ENCODE peak calls at places on chromosomes 1 and 21, in five cellular contexts. J is transverse colon, K is GM12878, M is stomach, L is GM23338. Z is an unnamed sample. For H3K4me1, the result is how much of the 10 kb centered on the place peaks cover.

GRCh38 chr1:115854005-115854404 is 13.1 kb upstream of the NHLH2 start:
- DNase-seq in J (no peak), K (no peak), M (no peak), L (no peak), Z (no peak)

GRCh38 chr1:34164510-34165381 is at the start of gene CSMD2:
- DNase-seq in J (no peak), K (no peak), M (no peak), L (peak), Z (no peak)

GRCh38 chr1:178541829-178542553 is 29.1 kb downstream of the TEX35 start:
- DNase-seq in J (peak), K (no peak), M (peak), L (peak), Z (no peak)

GRCh38 chr1:225766967-225767413 is 10.6 kb upstream of the SRP9 start:
- DNase-seq in J (peak), K (no peak), M (peak), L (no peak), Z (no peak)

GRCh38 chr1:66944330-66945274 is 19.8 kb downstream of the MIER1 start:
- DNase-seq in J (peak), K (no peak), M (no peak), L (no peak), Z (peak)

GRCh38 chr1:154344977-154345837 is 19.9 kb downstream of the ATP8B2 start:
- DNase-seq in J (peak), K (no peak), M (peak), L (peak), Z (no peak)

GRCh38 chr21:44930543-44930981 is 9.3 kb upstream of the SLX9 start:
- DNase-seq in J (peak), K (no peak), M (no peak), L (no peak), Z (no peak)

GRCh38 chr1:212702672-212703071 is 3.0 kb upstream of the BATF3 start:
- DNase-seq in J (no peak), K (no peak), M (no peak), L (no peak), Z (no peak)

GRCh38 chr1:54245501-54245900 is 45.5 kb downstream of the MRPL37 start:
- DNase-seq in J (no peak), K (no peak), M (no peak), L (no peak), Z (no peak)

GRCh38 chr1:8025061-8025670 is 943 bp downstream of the ERRFI1 start:
- DNase-seq in J (no peak), K (no peak), M (no peak), L (no peak), Z (no peak)

GRCh38 chr21:45580181-45580575 is 37.9 kb upstream of the SLC19A1 start:
- DNase-seq in J (peak), K (no peak), M (peak), L (no peak), Z (no peak)

GRCh38 chr1:104028670-104029069 is 279.0 kb downstream of the AMY1C start:
- DNase-seq in J (no peak), K (no peak), M (no peak), L (no peak), Z (no peak)

GRCh38 chr1:52141513-52142219 is at the start of gene ZFYVE9:
- DNase-seq in J (peak), K (no peak), M (peak), L (peak), Z (no peak)

GRCh38 chr21:41411449-41412089 is 14.5 kb upstream of the MX1 start:
- DNase-seq in J (peak), K (peak), M (peak), L (peak), Z (no peak)

GRCh38 chr1:208083016-208083714 is 161.0 kb downstream of the PLXNA2 start:
- DNase-seq in J (no peak), K (no peak), M (no peak), L (no peak), Z (no peak)

GRCh38 chr21:24895885-24896734 is 711.2 kb downstream of the MRPL39 start:
- DNase-seq in J (peak), K (peak), M (peak), L (peak), Z (no peak)

GRCh38 chr1:30327370-30328099 is 395.9 kb downstream of the MATN1 start:
- DNase-seq in J (no peak), K (no peak), M (peak), L (no peak), Z (no peak)

GRCh38 chr1:4970532-4970931 is 316.1 kb downstream of the AJAP1 start:
- DNase-seq in J (no peak), K (no peak), M (no peak), L (no peak), Z (no peak)

GRCh38 chr1:171254859-171255258 is 6.6 kb downstream of the FMO1 start:
- DNase-seq in J (no peak), K (no peak), M (no peak), L (no peak), Z (no peak)

GRCh38 chr1:184366992-184367391 is 19.8 kb upstream of the C1orf21 start:
- DNase-seq in J (no peak), K (no peak), M (no peak), L (no peak), Z (no peak)

GRCh38 chr1:111656093-111657017 is 36.8 kb downstream of the RAP1A start:
- DNase-seq in J (peak), K (no peak), M (no peak), L (peak), Z (peak)

DNA sequence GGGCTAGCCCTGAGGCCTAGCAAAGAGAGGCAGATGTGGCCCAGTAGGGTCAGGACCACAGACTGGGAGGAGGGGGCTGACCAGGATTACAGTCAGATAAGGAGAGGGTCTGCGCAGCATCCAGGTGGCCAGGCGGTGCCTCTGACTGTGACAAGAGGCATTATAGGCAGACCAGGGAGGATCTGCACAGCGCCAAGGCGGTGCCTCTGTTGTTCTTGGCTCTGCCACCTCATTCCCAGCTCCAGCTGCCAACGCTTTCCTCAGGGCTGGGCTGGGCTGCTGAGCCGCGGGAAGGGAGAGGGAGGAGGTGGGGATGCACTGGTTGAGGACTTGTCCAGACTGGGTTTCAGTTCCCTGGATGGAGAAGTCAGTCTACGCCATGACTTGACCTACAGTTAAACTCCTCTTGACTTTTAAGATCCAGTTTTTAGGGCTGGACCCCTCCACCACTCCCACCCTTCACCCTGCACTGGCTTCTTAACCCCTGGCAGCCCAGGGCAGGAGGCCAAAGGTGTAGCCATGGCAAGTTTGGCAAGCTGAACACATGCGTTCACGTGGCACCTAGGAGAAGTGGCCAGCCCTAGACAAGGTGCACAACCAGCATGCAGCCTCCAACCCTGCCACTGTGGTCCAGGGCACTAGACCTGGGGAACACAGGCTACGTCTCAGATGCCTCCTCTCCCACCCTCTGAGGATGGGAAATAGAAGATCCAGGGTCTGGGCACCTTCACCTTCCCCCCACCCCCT is 4.5 kb upstream of the CRABP2 start:
- DNase-seq in J (peak), K (no peak), M (peak), L (no peak), Z (no peak)
- H3K4me1 ChIP-seq in J (under half), K (under half), M (under half), L (half or more), Z (half or more)

DNA sequence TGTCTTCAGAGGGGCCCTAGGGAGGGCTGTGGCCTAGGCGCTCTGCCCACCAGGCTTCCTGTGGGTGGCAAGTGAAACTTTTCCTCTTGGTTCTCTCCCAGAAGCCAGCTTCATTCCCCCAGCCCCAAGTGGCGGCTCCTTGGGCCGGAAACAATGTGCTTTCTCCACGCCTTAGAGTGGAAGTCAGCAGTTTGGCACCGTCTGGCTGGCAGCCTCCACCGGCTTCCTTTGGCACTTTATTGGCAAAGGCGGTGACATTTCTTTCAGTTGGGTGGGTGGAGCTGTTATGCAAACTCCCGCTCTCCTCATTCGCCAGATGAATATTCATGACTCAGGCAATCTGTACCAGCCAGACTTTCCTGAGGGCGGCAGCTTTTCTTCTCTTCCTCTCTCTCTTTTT is 67.6 kb upstream of the POU3F1 start:
- DNase-seq in J (no peak), K (no peak), M (peak), L (no peak), Z (no peak)
- TF ChIP-seq POLR2AphosphoS5 in J (no peak), K (no peak), M (no peak), L (no peak), Z (no peak)

DNA sequence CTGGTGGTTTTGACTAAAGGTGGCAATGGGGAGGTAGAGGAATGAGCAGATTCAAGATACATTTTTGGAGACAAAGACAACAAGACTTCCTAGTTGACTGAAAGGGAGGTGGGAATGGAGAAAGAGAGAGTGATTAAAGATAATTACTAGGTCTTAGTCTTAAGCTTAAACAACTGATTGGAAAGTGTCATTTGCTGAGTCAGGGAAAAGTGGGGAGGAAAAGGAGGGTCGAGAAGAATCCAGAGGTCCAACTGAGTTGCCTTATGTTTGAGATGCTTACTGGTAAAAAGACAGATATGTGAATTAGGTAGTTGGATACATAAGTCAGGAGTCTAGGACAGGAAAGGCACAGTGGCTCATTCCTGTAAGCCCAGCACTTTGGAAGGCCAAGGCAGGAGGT is 179.3 kb downstream of the RGS7 start:
- DNase-seq in J (no peak), K (no peak), M (no peak), L (no peak), Z (no peak)
- H3K4me1 ChIP-seq in J (under half), K (under half), M (under half), L (under half), Z (under half)

GRCh38 chr1:45334308-45335245 is 5.4 kb upstream of the TOE1 start:
- DNase-seq in J (no peak), K (no peak), M (no peak), L (peak), Z (no peak)
- TF ChIP-seq POLR2AphosphoS5 in J (no peak), K (no peak), M (no peak), L (no peak), Z (no peak)

DNA sequence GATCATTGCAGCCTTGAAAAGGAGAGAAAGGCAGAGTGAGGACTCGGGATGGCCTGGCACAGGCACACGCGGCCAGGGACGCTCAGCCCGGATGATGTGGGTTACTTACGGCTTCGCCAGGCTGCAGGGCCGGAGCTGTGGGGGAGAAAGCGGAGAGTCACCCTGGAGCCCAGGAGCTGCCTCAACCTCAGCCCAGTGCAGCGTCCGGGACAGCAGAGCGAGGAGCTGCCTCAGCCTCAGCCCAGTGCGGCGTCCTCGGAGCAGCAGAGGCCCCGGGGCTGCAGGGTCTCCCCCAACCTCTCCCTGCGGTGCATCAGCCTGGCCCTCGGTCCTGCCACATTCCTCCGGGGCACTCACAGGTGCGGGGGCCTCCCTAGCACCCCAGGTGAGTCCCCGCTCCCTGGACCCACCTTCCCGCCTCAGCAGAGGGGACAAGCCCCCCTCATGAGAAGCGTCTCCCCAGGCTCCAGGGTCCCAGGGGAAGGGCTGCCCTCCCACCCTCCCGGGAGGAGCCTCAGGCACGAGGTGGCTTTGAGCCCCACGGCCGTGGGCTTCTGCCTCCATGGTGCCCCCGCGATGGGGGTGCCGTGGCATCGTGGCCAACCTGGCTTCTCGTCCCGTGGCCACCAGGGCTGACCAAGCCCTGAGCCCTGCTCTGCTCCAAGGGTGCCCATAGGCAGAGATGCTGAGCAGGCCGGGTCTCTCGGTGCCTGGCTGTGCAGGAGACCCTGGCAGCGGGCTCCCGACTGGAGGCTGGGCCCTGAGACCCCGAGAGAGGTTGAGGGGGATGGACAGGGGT is 10.5 kb upstream of the RNF223 start:
- DNase-seq in J (peak), K (no peak), M (peak), L (no peak), Z (no peak)
- H3K4me1 ChIP-seq in J (under half), K (under half), M (under half), L (under half), Z (under half)

GRCh38 chr1:108661030-108661609 is at the start of gene HENMT1:
- DNase-seq in J (peak), K (peak), M (peak), L (peak), Z (no peak)
- TF ChIP-seq POLR2AphosphoS5 in J (peak), K (peak), M (no peak), L (peak), Z (peak)